ENCODE peak calls at places on chromosome 12, in eight cellular contexts. V, S, L, D, K, R, E and B are unnamed samples. For H3K4me1, the result is how much of the 10 kb centered on the place peaks cover.

GRCh38 chr12:131559517-131560516 is 151.1 kb upstream of the SFSWAP start:
- DNase-seq in V (no peak), S (no peak), L (no peak), D (no peak), K (no peak), R (no peak), E (no peak), B (no peak)

GRCh38 chr12:131620520-131620919 is 90.4 kb upstream of the SFSWAP start:
- DNase-seq in V (no peak), S (no peak), L (no peak), D (no peak), K (no peak), R (no peak), E (peak), B (no peak)

GRCh38 chr12:92574911-92575570 is 127.7 kb upstream of the PLEKHG7 start:
- DNase-seq in V (no peak), S (no peak), L (no peak), D (no peak), K (no peak), R (no peak), E (no peak), B (peak)

GRCh38 chr12:46299846-46300245 is 31.0 kb upstream of the SLC38A1 start:
- DNase-seq in V (no peak), S (no peak), L (no peak), D (no peak), K (no peak), R (no peak), E (no peak), B (no peak)

GRCh38 chr12:122422769-122423257 is 344 bp upstream of the CLIP1 start:
- DNase-seq in V (peak), S (no peak), L (peak), D (peak), K (no peak), R (no peak), E (peak), B (peak)

GRCh38 chr12:121614872-121615467 is 11.4 kb upstream of the ORAI1 start:
- DNase-seq in V (no peak), S (no peak), L (no peak), D (no peak), K (no peak), R (no peak), E (no peak), B (no peak)

GRCh38 chr12:31664038-31664437 is 4.5 kb downstream of the ETFBKMT start:
- DNase-seq in V (no peak), S (no peak), L (no peak), D (no peak), K (no peak), R (no peak), E (no peak), B (no peak)

GRCh38 chr12:85424581-85425348 is 144.7 kb downstream of the ALX1 start:
- DNase-seq in V (no peak), S (no peak), L (no peak), D (no peak), K (peak), R (peak), E (no peak), B (peak)

GRCh38 chr12:90060031-90060430 is 351.4 kb upstream of the ATP2B1 start:
- DNase-seq in V (no peak), S (no peak), L (no peak), D (no peak), K (no peak), R (no peak), E (no peak), B (no peak)

GRCh38 chr12:47870175-47870781 is 34.5 kb downstream of the VDR start:
- DNase-seq in V (no peak), S (peak), L (peak), D (no peak), K (peak), R (peak), E (peak), B (peak)

GRCh38 chr12:29616664-29617409 is 119.4 kb upstream of the OVCH1 start:
- DNase-seq in V (no peak), S (no peak), L (no peak), D (no peak), K (no peak), R (no peak), E (no peak), B (no peak)

GRCh38 chr12:131946757-131947156 is 3.0 kb upstream of the EP400 start:
- DNase-seq in V (peak), S (no peak), L (no peak), D (no peak), K (no peak), R (no peak), E (peak), B (no peak)

GRCh38 chr12:6925543-6926279 is 2.0 kb upstream of the ATN1 start:
- DNase-seq in V (no peak), S (peak), L (peak), D (peak), K (peak), R (no peak), E (peak), B (peak)

GRCh38 chr12:131827961-131828534 is at the start of gene MMP17:
- DNase-seq in V (no peak), S (peak), L (peak), D (peak), K (no peak), R (no peak), E (peak), B (peak)

GRCh38 chr12:32671930-32672785 is 6.9 kb upstream of the DNM1L start:
- DNase-seq in V (no peak), S (no peak), L (peak), D (no peak), K (peak), R (no peak), E (no peak), B (peak)

GRCh38 chr12:5688226-5688625 is 256.3 kb downstream of the NTF3 start:
- DNase-seq in V (no peak), S (no peak), L (no peak), D (no peak), K (no peak), R (no peak), E (no peak), B (no peak)

GRCh38 chr12:96094201-96094600 is 58.8 kb upstream of the LTA4H start:
- DNase-seq in V (no peak), S (no peak), L (no peak), D (no peak), K (peak), R (no peak), E (no peak), B (no peak)

GRCh38 chr12:101671157-101671791 is 26.2 kb upstream of the CHPT1 start:
- DNase-seq in V (no peak), S (no peak), L (no peak), D (no peak), K (peak), R (peak), E (no peak), B (peak)

GRCh38 chr12:57894577-57895292 is 46.6 kb upstream of the ATP23 start:
- DNase-seq in V (no peak), S (no peak), L (no peak), D (peak), K (no peak), R (no peak), E (no peak), B (no peak)

GRCh38 chr12:128969480-128970055 is 116.3 kb downstream of the GLT1D1 start:
- DNase-seq in V (no peak), S (no peak), L (peak), D (no peak), K (peak), R (peak), E (no peak), B (peak)

GRCh38 chr12:52498971-52499370 is 5.9 kb upstream of the KRT6A start:
- DNase-seq in V (no peak), S (no peak), L (no peak), D (no peak), K (no peak), R (no peak), E (no peak), B (no peak)

GRCh38 chr12:110347767-110348166 is 55.7 kb downstream of the ANAPC7 start:
- DNase-seq in V (no peak), S (no peak), L (no peak), D (no peak), K (no peak), R (no peak), E (no peak), B (no peak)

GRCh38 chr12:110344657-110345056 is 58.9 kb downstream of the ANAPC7 start:
- DNase-seq in V (no peak), S (no peak), L (no peak), D (no peak), K (no peak), R (no peak), E (no peak), B (no peak)

GRCh38 chr12:110345176-110345651 is 58.3 kb downstream of the ANAPC7 start:
- DNase-seq in V (peak), S (no peak), L (no peak), D (no peak), K (no peak), R (no peak), E (no peak), B (peak)

GRCh38 chr12:110343921-110344555 is 59.5 kb downstream of the ANAPC7 start:
- DNase-seq in V (no peak), S (no peak), L (no peak), D (no peak), K (no peak), R (no peak), E (no peak), B (no peak)

DNA sequence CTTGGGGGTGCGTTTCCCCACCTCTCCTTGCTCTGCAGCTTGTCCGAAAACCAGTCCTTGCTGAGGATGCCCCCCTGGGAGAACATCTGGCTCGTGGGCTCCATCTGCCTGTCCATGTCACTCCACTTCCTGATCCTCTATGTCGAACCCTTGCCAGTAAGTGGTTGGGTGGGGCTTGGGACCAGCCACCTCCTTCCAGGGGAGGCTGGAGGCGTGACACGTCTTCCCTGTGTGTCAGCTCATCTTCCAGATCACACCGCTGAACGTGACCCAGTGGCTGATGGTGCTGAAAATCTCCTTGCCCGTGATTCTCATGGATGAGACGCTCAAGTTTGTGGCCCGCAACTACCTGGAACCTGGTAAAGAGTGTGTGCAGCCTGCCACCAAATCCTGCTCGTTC is 57.5 kb downstream of the ANAPC7 start:
- DNase-seq in V (no peak), S (no peak), L (no peak), D (no peak), K (no peak), R (no peak), E (no peak), B (no peak)
- H3K4me1 ChIP-seq in V (under half), S (under half), L (under half), D (under half), K (under half), R (under half), E (under half), B (under half)

GRCh38 chr12:43776498-43776897 is 17.7 kb downstream of the IRAK4 start:
- DNase-seq in V (no peak), S (no peak), L (peak), D (no peak), K (no peak), R (no peak), E (no peak), B (no peak)
- TF ChIP-seq EP300 in V (no peak), S (no peak), L (no peak), D (no peak), K (no peak), R (no peak), E (no peak), B (no peak)

GRCh38 chr12:53623526-53623925 is 2.7 kb downstream of the ATF7 start:
- DNase-seq in V (no peak), S (no peak), L (no peak), D (no peak), K (no peak), R (no peak), E (no peak), B (no peak)
- H3K4me1 ChIP-seq in V (under half), S (half or more), L (under half), D (under half), K (under half), R (under half), E (under half), B (under half)

GRCh38 chr12:27277846-27278260 is 33.8 kb downstream of the STK38L start:
- DNase-seq in V (no peak), S (no peak), L (no peak), D (no peak), K (no peak), R (peak), E (no peak), B (peak)
- TF ChIP-seq EP300 in V (no peak), S (peak), L (no peak), D (no peak), K (no peak), R (peak), E (no peak), B (no peak)

GRCh38 chr12:65612440-65612839 is 211.8 kb upstream of the HMGA2 start:
- DNase-seq in V (no peak), S (no peak), L (no peak), D (no peak), K (no peak), R (no peak), E (no peak), B (no peak)
- H3K4me1 ChIP-seq in V (under half), S (under half), L (under half), D (under half), K (under half), R (under half), E (under half), B (under half)

DNA sequence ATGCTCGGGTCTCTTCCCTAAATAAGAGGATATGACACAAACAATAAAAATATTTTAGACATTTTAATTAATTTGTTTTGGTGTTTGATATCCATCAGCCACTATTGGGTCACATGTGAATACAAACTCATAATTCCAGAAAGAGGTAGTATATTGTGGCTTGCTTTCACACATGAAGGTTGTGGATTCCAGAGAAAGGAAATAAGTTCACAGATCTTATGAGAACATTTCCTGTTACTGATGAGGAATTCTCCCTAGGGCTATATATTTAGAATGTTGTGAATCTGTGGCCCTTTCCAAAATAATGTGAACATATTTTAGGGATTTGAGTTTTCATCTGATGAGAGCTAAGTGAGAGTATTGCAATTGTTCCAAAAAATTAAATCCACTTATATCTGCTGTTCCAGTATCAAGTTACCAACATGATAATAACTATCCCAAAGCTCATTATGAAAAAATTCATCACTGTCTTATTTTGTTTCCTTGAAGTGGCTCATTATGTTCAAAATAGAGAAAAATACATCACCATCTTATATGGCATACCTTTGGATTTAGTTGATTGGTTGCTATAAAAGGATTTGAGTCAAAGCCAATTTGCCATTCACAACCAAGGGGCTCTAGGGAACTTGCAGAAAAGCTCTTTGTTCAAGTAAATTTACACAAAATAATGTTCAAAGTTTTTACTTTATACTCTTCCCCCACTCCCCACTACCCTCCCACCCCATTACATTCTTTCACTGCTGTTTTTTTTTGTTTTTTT is 76.3 kb downstream of the MYRFL start:
- DNase-seq in V (no peak), S (no peak), L (no peak), D (no peak), K (no peak), R (no peak), E (no peak), B (no peak)
- TF ChIP-seq EP300 in V (no peak), S (no peak), L (no peak), D (no peak), K (no peak), R (no peak), E (no peak), B (no peak)

GRCh38 chr12:116244474-116245090 is 32.9 kb downstream of the MED13L start:
- DNase-seq in V (no peak), S (no peak), L (no peak), D (no peak), K (no peak), R (no peak), E (no peak), B (no peak)
- H3K4me1 ChIP-seq in V (half or more), S (half or more), L (under half), D (under half), K (half or more), R (under half), E (under half), B (half or more)

DNA sequence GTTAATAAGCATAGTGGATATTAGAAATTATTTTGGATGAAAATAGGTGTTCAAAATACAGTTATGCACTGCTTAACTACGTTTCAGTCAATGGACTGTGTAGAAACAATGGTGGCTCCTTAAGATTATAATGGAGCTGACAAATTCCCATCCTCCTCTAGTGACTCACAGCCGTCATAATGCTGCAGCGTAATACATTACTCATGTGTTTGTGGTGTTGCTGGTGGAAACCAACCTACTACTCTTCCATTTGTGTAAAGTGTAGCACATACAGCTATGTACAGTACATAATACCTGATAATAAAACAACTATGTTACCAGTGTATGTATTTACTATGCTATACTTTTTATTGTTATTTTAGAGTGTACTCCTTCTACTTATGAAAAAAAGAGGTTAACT is 111.2 kb upstream of the TMCC3 start:
- DNase-seq in V (no peak), S (no peak), L (peak), D (no peak), K (no peak), R (no peak), E (no peak), B (no peak)
- TF ChIP-seq EP300 in V (no peak), S (no peak), L (no peak), D (no peak), K (no peak), R (no peak), E (no peak), B (no peak)